ENCODE peak calls at places on chromosomes 2 and 18, in five cellular contexts. P is SK-N-SH, W is NCI-H1930, V is occipital lobe, H is choroid plexus epithelial cell. T is an unnamed sample.

GRCh38 chr18:62066121-62066818 is 120.6 kb downstream of the PIGN start:
- DNase-seq in P (no peak), W (no peak), V (no peak), H (no peak), T (no peak)

GRCh38 chr2:174588463-174588862 is 9.1 kb downstream of the WIPF1 start:
- DNase-seq in P (no peak), W (no peak), V (no peak), H (no peak), T (no peak)

GRCh38 chr2:106638043-106638442 is 150.9 kb downstream of the CD8B2 start:
- DNase-seq in P (peak), W (peak), V (no peak), H (peak), T (no peak)

GRCh38 chr2:114543106-114543806 is 100.8 kb downstream of the DPP10 start:
- DNase-seq in P (no peak), W (no peak), V (no peak), H (peak), T (no peak)

GRCh38 chr18:28036481-28036880 is 140.4 kb downstream of the CDH2 start:
- DNase-seq in P (no peak), W (no peak), V (no peak), H (peak), T (no peak)

GRCh38 chr2:28681216-28681981 is 70.2 kb upstream of the PPP1CB start:
- DNase-seq in P (no peak), W (no peak), V (no peak), H (peak), T (no peak)

GRCh38 chr2:43196773-43197567 is 29.4 kb downstream of the ZFP36L2 start:
- DNase-seq in P (no peak), W (no peak), V (peak), H (no peak), T (no peak)

GRCh38 chr2:11175293-11175795 is 20.1 kb downstream of the SLC66A3 start:
- DNase-seq in P (no peak), W (no peak), V (no peak), H (peak), T (no peak)

GRCh38 chr18:32372381-32373061 is 98.2 kb downstream of the GAREM1 start:
- DNase-seq in P (no peak), W (no peak), V (no peak), H (no peak), T (no peak)

GRCh38 chr2:25698752-25699151 is 25.4 kb upstream of the DTNB start:
- DNase-seq in P (no peak), W (no peak), V (no peak), H (peak), T (no peak)

GRCh38 chr2:33214857-33215256 is 261.6 kb upstream of the RASGRP3 start:
- DNase-seq in P (no peak), W (no peak), V (no peak), H (no peak), T (no peak)

GRCh38 chr2:1511455-1511854 is 98.2 kb downstream of the TPO start:
- DNase-seq in P (no peak), W (no peak), V (no peak), H (no peak), T (no peak)

GRCh38 chr18:12403601-12404506 is 3.9 kb upstream of the PRELID3A start:
- DNase-seq in P (no peak), W (no peak), V (no peak), H (peak), T (no peak)

GRCh38 chr2:23589220-23589647 is 204.3 kb downstream of the KLHL29 start:
- DNase-seq in P (no peak), W (no peak), V (no peak), H (no peak), T (no peak)

GRCh38 chr2:176514805-176515500 is 245.7 kb downstream of the MTX2 start:
- DNase-seq in P (no peak), W (no peak), V (no peak), H (no peak), T (no peak)